ENCODE peak calls at places on chromosomes 1 and 21, in nine cellular contexts. A, M, T, Y, O, Q, C, J and P are unnamed samples.

GRCh38 chr1:221708987-221709386 is 32.9 kb downstream of the DUSP10 start:
- DNase-seq in T (no peak), C (no peak), J (peak; percentile 89), O (no peak), A (peak; percentile 66), M (peak; percentile 80), Y (no peak), Q (no peak), P (peak; percentile 73)

GRCh38 chr1:93751391-93752250 is 70.0 kb upstream of the BCAR3 start:
- DNase-seq in A (no peak), O (no peak), J (no peak), C (no peak), Q (no peak), Y (no peak), M (no peak), T (no peak), P (no peak)

GRCh38 chr1:31509124-31510072 is 66.9 kb upstream of the TINAGL1 start:
- DNase-seq in O (no peak), M (no peak), Y (no peak), Q (no peak), A (no peak), J (no peak), C (no peak), T (no peak), P (no peak)

GRCh38 chr1:222454196-222454595 is 93.7 kb downstream of the HHIPL2 start:
- DNase-seq in O (no peak), C (no peak), T (no peak), J (peak; percentile 61), Q (no peak), A (peak; percentile 15), M (no peak), Y (peak; percentile 33), P (no peak)

GRCh38 chr1:152029144-152029936 is 7.5 kb downstream of the S100A11 start:
- DNase-seq in Y (no peak), M (peak; percentile 55), Q (no peak), O (no peak), T (no peak), C (peak; percentile 61), A (peak; percentile 50), J (peak; percentile 43), P (no peak)

GRCh38 chr1:211920141-211920572 is 89.6 kb upstream of the LPGAT1 start:
- DNase-seq in M (peak; percentile 86), C (peak; percentile 80), O (no peak), Y (peak; percentile 15), T (no peak), A (peak; percentile 79), Q (no peak), J (peak; percentile 69), P (no peak)

GRCh38 chr1:90045853-90046563 is 51.1 kb downstream of the ZNF326 start:
- DNase-seq in C (peak; percentile 16), M (peak; percentile 36), T (no peak), O (peak; percentile 45), Y (no peak), Q (no peak), J (peak; percentile 21), A (peak; percentile 29), P (no peak)

GRCh38 chr1:100979652-100980051 is 45.9 kb downstream of the DPH5 start:
- DNase-seq in Y (no peak), C (no peak), Q (no peak), M (no peak), J (no peak), T (no peak), A (peak; percentile 63), O (no peak), P (no peak)

GRCh38 chr1:113452921-113453770 is 62.8 kb downstream of the MAGI3 start:
- DNase-seq in M (peak; percentile 74), Y (no peak), Q (peak; percentile 32), C (peak; percentile 57), A (peak; percentile 78), T (peak; percentile 4), J (peak; percentile 66), O (no peak), P (peak; percentile 26)

GRCh38 chr1:223358826-223359225 is 5.2 kb downstream of the SUSD4 start:
- DNase-seq in M (no peak), O (no peak), Y (no peak), J (no peak), C (no peak), A (no peak), T (no peak), Q (no peak), P (no peak)

GRCh38 chr1:65948609-65949229 is 156.0 kb downstream of the PDE4B start:
- DNase-seq in M (peak; percentile 56), C (peak; percentile 90), O (peak; percentile 4), Y (no peak), Q (no peak), A (peak; percentile 97), T (no peak), J (peak; percentile 79), P (no peak)

GRCh38 chr21:45329261-45330074 is 41.8 kb upstream of the POFUT2 start:
- DNase-seq in J (no peak), T (no peak), M (no peak), Q (no peak), Y (no peak), A (no peak), O (no peak), C (no peak), P (no peak)

GRCh38 chr1:94725566-94725965 is 94.6 kb upstream of the SLC44A3 start:
- DNase-seq in Q (no peak), O (no peak), M (no peak), A (no peak), Y (no peak), T (no peak), C (peak; percentile 44), J (no peak), P (no peak)

GRCh38 chr1:15578921-15579682 is 5.7 kb downstream of the AGMAT start:
- DNase-seq in A (no peak), C (no peak), J (no peak), T (peak; percentile 49), O (no peak), Q (no peak), M (no peak), Y (no peak), P (no peak)

GRCh38 chr1:172658871-172659453 is at the start of gene FASLG:
- DNase-seq in M (no peak), T (no peak), Q (no peak), C (no peak), O (no peak), A (no peak), J (peak; percentile 14), Y (no peak), P (no peak)

GRCh38 chr1:201183209-201183608 is 7.4 kb upstream of the IGFN1 start:
- DNase-seq in O (no peak), J (no peak), Q (no peak), A (no peak), T (no peak), C (no peak), Y (no peak), M (no peak), P (no peak)

GRCh38 chr1:79603862-79604261 is 597.3 kb upstream of the ADGRL4 start:
- DNase-seq in A (peak; percentile 66), Y (peak; percentile 49), J (peak; percentile 63), C (peak; percentile 10), M (peak; percentile 86), Q (peak; percentile 9), T (no peak), O (no peak), P (no peak)

GRCh38 chr21:35475768-35476167 is 426.7 kb upstream of the RUNX1 start:
- DNase-seq in Q (peak; percentile 9), T (no peak), Y (peak; percentile 22), A (peak; percentile 84), O (no peak), M (peak; percentile 84), C (peak; percentile 93), J (peak; percentile 75), P (no peak)

GRCh38 chr1:216045400-216045799 is 377.8 kb downstream of the USH2A start:
- DNase-seq in M (peak; percentile 58), O (no peak), A (peak; percentile 95), C (peak; percentile 34), Q (peak; percentile 55), Y (peak; percentile 97), T (no peak), J (peak; percentile 98), P (peak; percentile 98)

GRCh38 chr1:211511947-211512346 is 20.0 kb upstream of the RD3 start:
- DNase-seq in C (no peak), M (peak; percentile 39), A (peak; percentile 53), O (no peak), T (no peak), Y (no peak), J (peak; percentile 36), Q (no peak), P (peak; percentile 53)

GRCh38 chr1:164774413-164774812 is 215.4 kb downstream of the PBX1 start:
- DNase-seq in Y (no peak), T (no peak), J (no peak), A (no peak), M (no peak), C (no peak), O (no peak), Q (no peak), P (no peak)

GRCh38 chr1:246569248-246570238 is 3.3 kb downstream of the CNST start:
- DNase-seq in C (no peak), Q (no peak), J (peak; percentile 63), A (no peak), Y (no peak), O (no peak), M (peak; percentile 39), T (peak; percentile 35), P (no peak)

GRCh38 chr1:204453141-204453772 is 41.3 kb downstream of the PIK3C2B start:
- DNase-seq in M (no peak), O (no peak), A (no peak), J (no peak), T (peak; percentile 69), Q (no peak), Y (no peak), C (no peak), P (no peak)

GRCh38 chr1:241532864-241533263 is 686 bp downstream of the KMO start:
- DNase-seq in J (no peak), O (no peak), A (no peak), C (no peak), Q (no peak), M (no peak), Y (no peak), T (no peak), P (no peak)

GRCh38 chr1:156714830-156715229 is 9.4 kb upstream of the CRABP2 start:
- DNase-seq in T (no peak), Q (no peak), A (no peak), Y (no peak), M (no peak), J (no peak), O (no peak), C (no peak), P (no peak)